ENCODE peak calls at places on chromosome 10, in eight cellular contexts. O is transverse colon, T is tibial artery, G is heart right ventricle, A is suprapubic skin, K is breast epithelium, F is A549, E is IMR-90. W is an unnamed sample.

GRCh38 chr10:1509003-1509402 is 228.3 kb downstream of the ADARB2 start:
- DNase-seq in O (no peak), T (no peak), G (no peak), A (no peak), K (no peak), F (no peak), E (no peak), W (no peak)

GRCh38 chr10:48608279-48608681 is 3.4 kb upstream of the ARHGAP22 start:
- DNase-seq in O (peak), T (peak), G (no peak), A (peak), K (no peak), F (peak), E (no peak), W (no peak)

GRCh38 chr10:60114765-60115586 is 208.6 kb upstream of the CCDC6 start:
- DNase-seq in O (no peak), T (no peak), G (no peak), A (no peak), K (no peak), F (peak), E (peak), W (peak)

GRCh38 chr10:15824498-15824897 is 35.8 kb downstream of the MINDY3 start:
- DNase-seq in O (no peak), T (no peak), G (no peak), A (no peak), K (no peak), F (peak), E (peak), W (no peak)

GRCh38 chr10:77041636-77042258 is 595.9 kb downstream of the KCNMA1 start:
- DNase-seq in O (no peak), T (no peak), G (no peak), A (no peak), K (no peak), F (no peak), E (no peak), W (no peak)

GRCh38 chr10:60664859-60665258 is 113.4 kb upstream of the CDK1 start:
- DNase-seq in O (no peak), T (no peak), G (no peak), A (no peak), K (no peak), F (no peak), E (peak), W (no peak)

GRCh38 chr10:132412316-132413192 is 15.6 kb downstream of the PWWP2B start:
- DNase-seq in O (no peak), T (no peak), G (peak), A (no peak), K (peak), F (no peak), E (no peak), W (no peak)

GRCh38 chr10:91467114-91467513 is 57.0 kb downstream of the HECTD2 start:
- DNase-seq in O (no peak), T (no peak), G (no peak), A (no peak), K (no peak), F (no peak), E (no peak), W (no peak)

GRCh38 chr10:69056536-69057260 is 31.2 kb upstream of the SRGN start:
- DNase-seq in O (no peak), T (no peak), G (no peak), A (no peak), K (no peak), F (no peak), E (no peak), W (no peak)

GRCh38 chr10:35236739-35237138 is 99.6 kb upstream of the CCNY start:
- DNase-seq in O (no peak), T (no peak), G (no peak), A (no peak), K (no peak), F (peak), E (peak), W (peak)

GRCh38 chr10:10096898-10097297 is 920.8 kb upstream of the CELF2 start:
- DNase-seq in O (no peak), T (no peak), G (no peak), A (no peak), K (no peak), F (no peak), E (no peak), W (no peak)

GRCh38 chr10:3902054-3902808 is 117.2 kb upstream of the KLF6 start:
- DNase-seq in O (peak), T (no peak), G (no peak), A (no peak), K (no peak), F (no peak), E (no peak), W (no peak)

GRCh38 chr10:98950106-98950505 is 285.5 kb downstream of the HPSE2 start:
- DNase-seq in O (no peak), T (no peak), G (no peak), A (no peak), K (no peak), F (no peak), E (no peak), W (no peak)

GRCh38 chr10:15485684-15486316 is 114.7 kb upstream of the FAM171A1 start:
- DNase-seq in O (no peak), T (peak), G (no peak), A (no peak), K (no peak), F (no peak), E (no peak), W (no peak)

GRCh38 chr10:58590924-58591323 is 78.3 kb downstream of the BICC1 start:
- DNase-seq in O (no peak), T (no peak), G (no peak), A (no peak), K (no peak), F (no peak), E (peak), W (no peak)

GRCh38 chr10:110833234-110833940 is 38.3 kb upstream of the PDCD4 start:
- DNase-seq in O (no peak), T (no peak), G (no peak), A (no peak), K (no peak), F (no peak), E (no peak), W (no peak)

GRCh38 chr10:108453166-108453565 is 1288.7 kb upstream of the SORCS1 start:
- DNase-seq in O (no peak), T (no peak), G (no peak), A (no peak), K (no peak), F (no peak), E (no peak), W (no peak)

GRCh38 chr10:93445097-93445960 is 36.8 kb downstream of the MYOF start:
- DNase-seq in O (peak), T (peak), G (peak), A (peak), K (peak), F (peak), E (peak), W (peak)

GRCh38 chr10:116296358-116296757 is 23.4 kb upstream of the GFRA1 start:
- DNase-seq in O (no peak), T (no peak), G (no peak), A (no peak), K (no peak), F (no peak), E (no peak), W (no peak)

GRCh38 chr10:123847686-123848432 is 43.7 kb downstream of the CPXM2 start:
- DNase-seq in O (peak), T (no peak), G (no peak), A (no peak), K (no peak), F (peak), E (no peak), W (no peak)

GRCh38 chr10:71065659-71066058 is 146.7 kb upstream of the UNC5B start:
- DNase-seq in O (no peak), T (no peak), G (no peak), A (no peak), K (no peak), F (no peak), E (no peak), W (no peak)

GRCh38 chr10:74453151-74453550 is 302.1 kb downstream of the ADK start:
- DNase-seq in O (no peak), T (no peak), G (no peak), A (no peak), K (no peak), F (no peak), E (no peak), W (no peak)

GRCh38 chr10:71397340-71398212 is 856 bp downstream of the CDH23 start:
- DNase-seq in O (no peak), T (no peak), G (peak), A (no peak), K (no peak), F (no peak), E (no peak), W (no peak)

GRCh38 chr10:17865351-17865750 is 56.2 kb downstream of the MRC1 start:
- DNase-seq in O (no peak), T (no peak), G (no peak), A (no peak), K (no peak), F (no peak), E (no peak), W (no peak)

GRCh38 chr10:3735175-3735574 is 49.8 kb downstream of the KLF6 start:
- DNase-seq in O (no peak), T (no peak), G (no peak), A (no peak), K (no peak), F (no peak), E (no peak), W (no peak)

GRCh38 chr10:86863443-86863842 is 94.0 kb downstream of the MMRN2 start:
- DNase-seq in O (no peak), T (no peak), G (no peak), A (no peak), K (no peak), F (no peak), E (no peak), W (no peak)

GRCh38 chr10:87866575-87866974 is 3.1 kb downstream of the PTEN start:
- DNase-seq in O (no peak), T (no peak), G (no peak), A (no peak), K (no peak), F (no peak), E (no peak), W (no peak)
- H3K27ac ChIP-seq in O (peak), T (peak), G (peak), A (peak), K (peak), F (peak), E (peak), W (no peak)

GRCh38 chr10:52740913-52741675 is 31.5 kb downstream of the MBL2 start:
- DNase-seq in O (peak), T (no peak), G (no peak), A (no peak), K (no peak), F (peak), E (peak), W (no peak)
- TF ChIP-seq CTCF in O (peak), T (peak), G (peak), A (no peak), K (no peak), F (peak), E (peak), W (peak)

GRCh38 chr10:118778727-118779126 is 24.0 kb upstream of the CACUL1 start:
- DNase-seq in O (no peak), T (no peak), G (no peak), A (no peak), K (no peak), F (no peak), E (no peak), W (no peak)

GRCh38 chr10:118785566-118785965 is 30.8 kb upstream of the CACUL1 start:
- DNase-seq in O (no peak), T (no peak), G (no peak), A (no peak), K (no peak), F (no peak), E (no peak), W (no peak)

GRCh38 chr10:118781536-118781935 is 26.8 kb upstream of the CACUL1 start:
- DNase-seq in O (no peak), T (no peak), G (no peak), A (no peak), K (no peak), F (no peak), E (no peak), W (no peak)

DNA sequence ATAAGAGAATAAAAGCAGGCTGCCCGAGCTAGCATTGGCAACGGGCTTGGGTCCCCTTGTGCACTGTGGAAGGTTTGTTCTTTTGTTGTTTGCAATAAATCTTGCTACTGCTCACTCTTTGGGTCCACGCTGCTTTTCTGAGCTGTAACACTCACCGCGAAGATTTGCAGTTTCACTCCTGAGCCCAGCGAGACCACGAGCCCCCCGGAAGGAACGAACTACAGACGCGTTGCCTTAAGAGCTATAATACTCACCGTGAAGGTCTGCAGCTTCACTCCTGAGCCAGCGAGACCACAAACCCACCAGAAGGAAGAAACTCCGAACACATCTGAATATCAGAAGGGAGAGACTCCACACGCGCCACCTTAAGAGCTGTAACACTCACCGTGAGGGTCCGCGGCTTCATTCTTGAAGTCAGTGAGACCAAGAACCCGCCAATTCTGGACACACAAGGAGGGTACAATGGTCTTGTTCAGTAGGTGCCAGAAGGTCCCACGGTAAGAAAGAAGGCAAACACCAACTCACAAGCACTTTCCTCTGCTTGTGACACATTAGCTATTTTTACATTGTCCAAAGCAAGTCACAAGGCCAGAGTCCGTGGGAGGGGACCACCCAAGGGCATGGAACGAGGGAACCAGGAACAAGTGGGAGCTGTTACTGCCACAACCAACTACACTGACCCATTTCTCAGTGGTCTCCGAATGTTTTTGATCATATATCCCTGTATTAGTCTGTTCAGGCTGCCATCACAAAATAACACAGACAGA is 29.2 kb upstream of the CACUL1 start:
- DNase-seq in O (no peak), T (no peak), G (no peak), A (no peak), K (no peak), F (no peak), E (no peak), W (no peak)
- H3K4me3 ChIP-seq in O (no peak), T (no peak), G (no peak), A (no peak), K (no peak), F (no peak), E (no peak), W (no peak)

DNA sequence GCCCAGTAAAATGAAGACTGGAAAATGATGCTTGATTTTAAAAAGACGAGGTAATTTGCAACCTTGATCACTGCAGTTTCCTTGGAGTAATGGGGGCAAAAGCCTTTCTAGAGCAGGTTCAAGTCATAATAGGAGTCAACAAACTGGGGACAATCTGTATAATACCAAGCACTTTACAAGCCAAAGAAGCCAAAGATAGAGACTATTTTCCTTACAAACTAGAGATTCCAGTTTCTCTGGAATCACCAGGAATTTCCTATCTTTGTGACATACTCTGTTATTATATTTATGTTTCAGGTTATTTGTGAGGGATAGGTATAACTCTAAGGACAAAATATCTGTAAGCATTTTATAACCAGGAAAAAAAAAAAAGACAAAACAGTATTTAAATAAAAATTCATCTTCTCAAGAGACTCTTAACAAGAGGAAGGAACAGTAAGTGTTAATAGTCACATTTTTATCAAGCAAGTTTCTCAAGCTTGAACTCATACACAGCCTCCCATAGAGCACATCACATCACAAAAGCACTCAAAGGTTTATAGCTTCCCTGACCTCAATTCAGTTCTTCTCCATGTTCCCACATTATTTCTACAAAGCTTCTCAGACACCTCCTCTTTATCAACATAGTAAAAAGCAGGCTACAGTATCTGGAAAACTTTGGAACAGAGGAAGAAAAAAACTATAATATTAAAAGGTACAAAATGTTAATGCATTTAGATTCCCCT is 18.9 kb downstream of the JMJD1C start:
- DNase-seq in O (no peak), T (no peak), G (no peak), A (no peak), K (no peak), F (no peak), E (no peak), W (no peak)
- H3K27ac ChIP-seq in O (no peak), T (no peak), G (no peak), A (no peak), K (no peak), F (no peak), E (no peak), W (no peak)

GRCh38 chr10:104201636-104202035 is 30.5 kb downstream of the CFAP43 start:
- DNase-seq in O (no peak), T (no peak), G (no peak), A (no peak), K (no peak), F (no peak), E (no peak), W (no peak)

GRCh38 chr10:104197364-104197763 is 34.8 kb downstream of the CFAP43 start:
- DNase-seq in O (no peak), T (no peak), G (no peak), A (no peak), K (no peak), F (no peak), E (no peak), W (no peak)

GRCh38 chr10:104199567-104199966 is 32.6 kb downstream of the CFAP43 start:
- DNase-seq in O (no peak), T (no peak), G (no peak), A (no peak), K (no peak), F (no peak), E (no peak), W (no peak)

GRCh38 chr10:104202231-104202630 is 29.9 kb downstream of the CFAP43 start:
- DNase-seq in O (no peak), T (no peak), G (no peak), A (no peak), K (no peak), F (no peak), E (no peak), W (no peak)
- TF ChIP-seq CTCF in O (no peak), T (no peak), G (no peak), A (no peak), K (no peak), F (no peak), E (no peak), W (no peak)

GRCh38 chr10:28938745-28939144 is 261.4 kb downstream of the BAMBI start:
- DNase-seq in O (no peak), T (no peak), G (no peak), A (no peak), K (no peak), F (no peak), E (peak), W (no peak)

GRCh38 chr10:28942012-28942411 is 264.7 kb downstream of the BAMBI start:
- DNase-seq in O (no peak), T (no peak), G (no peak), A (no peak), K (no peak), F (no peak), E (no peak), W (no peak)

GRCh38 chr10:28937959-28938358 is 260.6 kb downstream of the BAMBI start:
- DNase-seq in O (no peak), T (no peak), G (no peak), A (no peak), K (no peak), F (no peak), E (no peak), W (no peak)

GRCh38 chr10:28940158-28940888 is 263.0 kb downstream of the BAMBI start:
- DNase-seq in O (no peak), T (no peak), G (no peak), A (no peak), K (no peak), F (peak), E (no peak), W (no peak)

GRCh38 chr10:28939352-28940157 is 262.2 kb downstream of the BAMBI start:
- DNase-seq in O (peak), T (peak), G (peak), A (no peak), K (peak), F (peak), E (peak), W (no peak)
- H3K4me3 ChIP-seq in O (no peak), T (no peak), G (no peak), A (no peak), K (peak), F (peak), E (no peak), W (no peak)

DNA sequence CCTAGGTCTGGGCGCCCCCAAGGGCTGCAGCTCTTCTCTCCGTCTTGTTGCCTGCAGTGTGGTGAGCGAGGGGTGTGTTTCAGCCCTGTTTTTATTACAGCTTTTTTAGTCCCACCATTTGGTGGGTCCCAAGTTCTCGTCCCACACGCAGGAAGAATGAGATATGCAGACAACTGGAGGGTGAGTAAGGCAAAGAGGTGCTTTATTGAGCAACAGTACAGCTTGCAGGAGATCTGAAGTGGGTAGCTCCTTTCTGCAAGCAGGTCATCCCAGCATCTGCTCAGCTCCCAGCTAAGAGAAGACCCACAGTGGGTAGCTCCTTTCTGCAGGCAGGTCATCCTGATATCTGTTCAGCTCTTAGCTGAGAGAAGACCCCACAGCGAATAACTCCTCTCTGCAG is 28.2 kb downstream of the C10orf67 start:
- DNase-seq in O (no peak), T (no peak), G (no peak), A (no peak), K (no peak), F (no peak), E (no peak), W (no peak)
- H3K27ac ChIP-seq in O (no peak), T (no peak), G (no peak), A (no peak), K (no peak), F (no peak), E (no peak), W (no peak)

GRCh38 chr10:126903646-126904360 is 1.4 kb upstream of the DOCK1 start:
- DNase-seq in O (no peak), T (no peak), G (no peak), A (peak), K (peak), F (no peak), E (no peak), W (no peak)

GRCh38 chr10:126904493-126904806 is 778 bp upstream of the DOCK1 start:
- DNase-seq in O (no peak), T (no peak), G (no peak), A (peak), K (peak), F (no peak), E (no peak), W (no peak)

GRCh38 chr10:126904807-126905686 is at the start of gene DOCK1:
- DNase-seq in O (peak), T (peak), G (peak), A (peak), K (peak), F (peak), E (peak), W (peak)

GRCh38 chr10:126898460-126898859 is 6.8 kb upstream of the DOCK1 start:
- DNase-seq in O (no peak), T (no peak), G (no peak), A (no peak), K (no peak), F (no peak), E (no peak), W (no peak)

GRCh38 chr10:126902157-126902556 is 3.1 kb upstream of the DOCK1 start:
- DNase-seq in O (no peak), T (no peak), G (no peak), A (no peak), K (peak), F (peak), E (peak), W (peak)
- TF ChIP-seq CTCF in O (no peak), T (no peak), G (no peak), A (no peak), K (no peak), F (no peak), E (peak), W (peak)

DNA sequence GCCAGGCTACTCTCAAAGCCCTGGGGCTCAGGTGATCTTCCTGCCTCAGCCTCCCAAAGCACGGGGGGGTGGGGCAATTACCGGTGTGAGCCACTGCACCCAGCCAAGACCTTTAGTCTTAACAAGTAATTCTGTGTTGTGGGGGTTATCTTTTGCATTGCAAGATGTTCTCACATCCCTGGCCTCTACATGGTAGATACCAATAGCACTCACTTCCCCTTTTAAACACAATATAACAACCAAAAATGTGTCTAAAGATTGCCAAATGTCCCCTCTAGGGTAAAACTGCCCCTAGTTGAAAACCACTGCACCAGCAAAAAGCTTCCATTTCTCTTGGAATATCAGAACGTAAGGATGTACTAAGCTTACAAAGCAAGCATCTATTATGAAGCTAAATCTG is 225.0 kb downstream of the CTNNA3 start:
- DNase-seq in O (no peak), T (no peak), G (no peak), A (no peak), K (no peak), F (no peak), E (no peak), W (no peak)
- H3K4me3 ChIP-seq in O (no peak), T (no peak), G (no peak), A (no peak), K (no peak), F (no peak), E (no peak), W (no peak)